ENCODE peak calls at places on chromosomes 4 and X, in four cellular contexts. X is dorsolateral prefrontal cortex, R is spleen, H is astrocyte. S is an unnamed sample. For H3K27me3, the result is how much of the 10 kb centered on the place peaks cover.

GRCh38 chrX:155216940-155217450 is 735 bp downstream of the VBP1 start:
- DNase-seq in X (no peak), H (peak), R (no peak), S (no peak)

GRCh38 chr4:157220026-157220881 is at the start of gene GRIA2:
- DNase-seq in H (peak), R (peak), X (peak), S (peak)

GRCh38 chr4:159451006-159451405 is 348.1 kb downstream of the RAPGEF2 start:
- DNase-seq in R (no peak), H (peak), X (no peak), S (no peak)

GRCh38 chrX:68504237-68504636 is 5.4 kb downstream of the YIPF6 start:
- DNase-seq in X (no peak), H (peak), R (no peak), S (no peak)

GRCh38 chr4:13160906-13161305 is 323.2 kb downstream of the RAB28 start:
- DNase-seq in X (no peak), H (peak), R (no peak), S (no peak)

GRCh38 chr4:188092824-188093223 is 16.6 kb downstream of the TRIML2 start:
- DNase-seq in X (no peak), R (no peak), H (no peak), S (no peak)

GRCh38 chr4:143085224-143085623 is 99.5 kb upstream of the USP38 start:
- DNase-seq in H (no peak), R (no peak), X (no peak), S (no peak)

GRCh38 chr4:10181745-10182445 is 65.3 kb upstream of the WDR1 start:
- DNase-seq in R (no peak), H (no peak), X (no peak), S (no peak)

GRCh38 chr4:107519057-107519456 is 201.0 kb downstream of the PAPSS1 start:
- DNase-seq in H (no peak), R (no peak), X (no peak), S (no peak)

GRCh38 chr4:10808591-10808990 is 124.0 kb upstream of the CLNK start:
- DNase-seq in H (peak), X (peak), R (no peak), S (no peak)

GRCh38 chrX:154321624-154322023 is 26.0 kb downstream of the TKTL1 start:
- DNase-seq in X (no peak), R (peak), H (no peak), S (no peak)

GRCh38 chr4:42282081-42282901 is 115.0 kb upstream of the SHISA3 start:
- DNase-seq in X (peak), H (peak), R (no peak), S (no peak)

GRCh38 chr4:42284030-42284429 is 113.3 kb upstream of the SHISA3 start:
- DNase-seq in H (no peak), X (no peak), R (no peak), S (no peak)

GRCh38 chr4:42278709-42279324 is 118.5 kb upstream of the SHISA3 start:
- DNase-seq in H (no peak), R (no peak), X (no peak), S (no peak)

GRCh38 chr4:42280327-42281095 is 116.8 kb upstream of the SHISA3 start:
- DNase-seq in X (no peak), R (no peak), H (no peak), S (no peak)

DNA sequence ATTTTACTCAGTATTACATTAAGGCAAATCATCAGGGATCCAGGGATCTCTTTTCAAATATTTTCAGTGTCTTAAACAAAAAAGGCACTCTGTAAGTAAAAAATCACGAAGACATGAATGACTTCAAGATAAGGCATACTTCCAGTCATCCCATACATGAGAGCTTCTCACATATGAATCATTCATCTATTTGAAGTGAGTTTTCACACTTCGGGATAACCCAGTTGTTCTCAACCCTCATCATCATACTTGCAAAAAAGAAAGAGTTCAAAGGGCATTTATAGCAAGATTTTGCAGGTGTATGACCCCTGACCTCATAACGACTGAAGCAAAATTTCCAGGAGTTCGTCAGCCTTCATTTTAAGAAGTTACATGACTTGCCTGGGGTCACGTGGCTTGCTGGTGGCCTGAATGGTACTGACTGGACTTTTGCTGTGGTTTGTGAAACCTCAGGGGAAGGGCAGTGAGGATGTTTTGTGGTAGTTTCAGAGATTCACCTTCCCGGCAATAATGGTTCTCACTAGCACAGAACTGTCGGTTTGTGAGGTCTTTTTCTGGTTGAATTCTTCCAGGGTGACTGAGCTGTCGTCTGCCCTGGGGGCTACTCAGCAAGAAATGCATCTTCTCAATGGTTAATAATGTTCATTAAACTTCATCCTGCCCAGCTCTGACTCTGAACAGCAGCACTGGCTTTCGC is 115.8 kb upstream of the SHISA3 start:
- DNase-seq in X (no peak), H (no peak), R (no peak), S (no peak)
- TF ChIP-seq CTCF in X (no peak), H (no peak), R (no peak), S (no peak)

DNA sequence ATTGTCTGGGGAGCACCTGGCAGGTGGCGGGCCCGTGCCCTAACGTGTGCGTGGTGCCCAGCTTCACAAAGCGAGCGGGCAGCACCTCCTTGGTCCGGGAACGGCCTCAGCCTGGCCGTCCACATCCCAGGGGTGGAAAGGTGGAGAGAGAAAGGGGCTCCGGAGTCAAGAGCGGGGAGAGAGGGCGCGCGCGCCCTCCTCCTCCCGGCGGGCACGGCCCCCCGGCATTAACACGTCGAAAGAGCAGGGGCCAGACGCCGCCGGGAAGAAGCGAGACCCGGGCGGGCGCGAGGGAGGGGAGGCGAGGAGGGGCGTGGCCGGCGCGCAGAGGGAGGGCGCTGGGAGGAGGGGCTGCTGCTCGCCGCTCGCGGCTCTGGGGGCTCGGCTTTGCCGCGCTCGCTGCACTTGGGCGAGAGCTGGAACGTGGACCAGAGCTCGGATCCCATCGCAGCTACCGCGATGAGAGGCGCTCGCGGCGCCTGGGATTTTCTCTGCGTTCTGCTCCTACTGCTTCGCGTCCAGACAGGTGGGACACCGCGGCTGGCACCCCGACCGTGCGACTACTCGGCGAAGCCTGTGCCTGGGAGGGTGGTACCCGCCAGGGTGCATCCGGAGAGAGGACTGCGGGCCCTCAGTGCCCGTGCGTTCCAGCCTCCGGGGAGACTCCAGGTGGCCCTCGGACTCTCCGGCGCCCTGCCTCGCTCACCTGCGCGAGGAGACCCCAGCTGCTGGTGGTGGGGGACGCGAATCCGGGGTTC is at the start of gene KIT:
- DNase-seq in R (peak), X (no peak), H (no peak), S (peak)
- H3K27me3 ChIP-seq in R (half or more), X (under half), H (under half), S (under half)

GRCh38 chr4:4693755-4694295 is 152.0 kb upstream of the STX18 start:
- DNase-seq in X (no peak), H (no peak), R (no peak), S (no peak)

GRCh38 chr4:4693258-4693657 is 151.4 kb upstream of the STX18 start:
- DNase-seq in H (peak), R (no peak), X (no peak), S (no peak)

GRCh38 chr4:4695497-4695896 is 153.6 kb upstream of the STX18 start:
- DNase-seq in X (no peak), H (no peak), R (no peak), S (no peak)

GRCh38 chr4:4694812-4695211 is 153.0 kb upstream of the STX18 start:
- DNase-seq in X (no peak), R (no peak), H (no peak), S (no peak)

DNA sequence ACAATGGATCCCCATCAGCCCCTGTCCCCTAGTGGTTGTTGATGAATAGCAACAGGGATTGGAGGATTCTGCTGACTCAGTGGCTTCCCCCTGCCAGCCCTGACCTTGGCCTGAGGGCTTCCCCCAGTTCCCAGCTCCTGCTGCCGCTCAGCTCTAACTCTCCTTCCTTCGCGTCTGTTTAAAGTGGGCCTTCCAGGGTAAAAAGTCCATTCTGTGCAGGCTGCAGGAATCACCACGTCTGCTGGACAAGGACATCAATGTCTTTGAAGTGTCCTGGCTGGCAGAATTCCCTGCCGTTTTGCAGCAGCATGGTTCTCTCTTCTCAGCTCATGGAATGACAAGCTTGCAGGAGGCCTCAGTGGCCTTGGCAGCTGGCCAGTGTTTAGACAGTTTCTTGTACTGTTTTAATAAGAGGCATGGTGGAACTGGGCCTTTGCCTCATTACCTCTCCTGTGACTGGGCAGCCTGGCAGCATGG is 152.5 kb upstream of the STX18 start:
- DNase-seq in X (peak), H (no peak), R (no peak), S (no peak)
- TF ChIP-seq CTCF in X (no peak), H (no peak), R (no peak), S (no peak)

GRCh38 chrX:20330545-20330944 is 63.8 kb upstream of the RPS6KA3 start:
- DNase-seq in R (no peak), H (no peak), X (no peak), S (no peak)
- H3K27me3 ChIP-seq in R (under half), H (under half), X (under half), S (under half)

GRCh38 chrX:139691493-139691842 is 16.5 kb downstream of the MCF2 start:
- DNase-seq in H (no peak), R (peak), X (no peak), S (no peak)

GRCh38 chrX:139692908-139693307 is 15.1 kb downstream of the MCF2 start:
- DNase-seq in X (no peak), R (no peak), H (no peak), S (no peak)

GRCh38 chrX:139692506-139692849 is 15.5 kb downstream of the MCF2 start:
- DNase-seq in R (no peak), H (no peak), X (no peak), S (no peak)

DNA sequence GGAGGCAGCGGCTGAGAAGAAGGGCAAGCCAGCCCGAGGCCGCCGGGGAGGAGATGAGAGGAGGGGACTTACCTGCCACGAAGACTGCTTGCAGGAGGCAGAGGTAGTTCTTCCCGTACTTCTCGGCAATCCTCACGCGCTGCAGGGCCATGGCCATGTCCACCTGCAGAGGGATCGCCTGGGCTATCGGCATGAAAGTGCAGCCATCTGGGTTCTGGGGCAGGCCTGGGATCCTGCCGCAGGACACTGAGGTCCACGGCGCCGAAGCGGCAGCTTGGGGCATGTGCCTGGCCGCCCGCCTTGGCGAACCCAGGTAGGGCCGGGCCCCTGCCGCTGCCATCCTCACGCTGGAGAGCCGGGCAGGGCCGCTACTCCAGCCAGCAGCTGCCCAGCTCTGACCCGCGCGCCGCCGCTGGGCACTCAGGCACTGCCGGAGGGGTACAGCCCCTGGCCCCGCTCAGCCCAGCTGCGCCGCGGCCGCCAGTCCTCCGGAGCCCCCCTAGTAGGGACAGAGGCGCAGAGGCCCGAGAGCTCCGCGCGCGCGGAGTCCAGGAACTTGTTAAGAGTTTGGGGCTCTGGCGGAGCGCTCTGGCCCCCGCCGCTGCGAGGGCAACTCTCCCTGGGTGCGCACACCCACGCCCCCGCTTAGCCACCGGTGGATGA is 16.0 kb downstream of the MCF2 start:
- DNase-seq in X (no peak), H (no peak), R (peak), S (no peak)
- TF ChIP-seq CTCF in X (no peak), H (no peak), R (no peak), S (no peak)

GRCh38 chrX:137568741-137569469 is 3.0 kb downstream of the ZIC3 start:
- DNase-seq in X (no peak), R (no peak), H (no peak), S (no peak)
- H3K27me3 ChIP-seq in X (half or more), R (half or more), H (under half), S (under half)

GRCh38 chr4:69894706-69895105 is 34.8 kb upstream of the SULT1E1 start:
- DNase-seq in H (no peak), R (no peak), X (no peak), S (no peak)

GRCh38 chr4:69894221-69894620 is 34.3 kb upstream of the SULT1E1 start:
- DNase-seq in H (no peak), X (no peak), R (no peak), S (no peak)

DNA sequence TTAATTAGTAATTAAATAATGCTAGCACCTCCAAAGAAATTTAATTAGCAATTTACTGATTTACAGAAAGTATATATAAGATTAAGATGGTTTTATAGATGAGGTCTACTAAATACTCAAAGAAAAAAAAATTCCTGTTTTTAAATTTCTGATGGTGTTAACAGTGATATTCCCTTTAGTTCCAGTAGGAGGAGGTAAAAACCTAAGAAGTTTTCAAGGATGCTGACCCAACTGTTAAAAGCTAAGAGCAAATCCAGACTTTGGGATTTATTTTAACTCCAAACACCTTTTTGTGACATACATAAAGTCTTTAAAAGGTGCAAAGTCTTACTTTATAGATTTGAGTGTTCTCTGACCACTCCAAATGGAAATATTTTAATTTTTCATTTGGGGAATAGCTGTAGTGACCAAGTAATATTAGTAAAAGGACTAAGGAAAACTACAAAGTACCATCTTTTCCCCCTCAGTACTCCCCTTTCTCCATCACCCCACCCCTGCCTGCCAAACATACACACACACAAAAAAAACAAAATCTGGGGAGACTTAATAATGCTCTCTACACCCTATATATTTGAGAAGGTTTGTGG is 34.2 kb upstream of the CSN1S1 start:
- DNase-seq in R (no peak), H (no peak), X (no peak), S (no peak)
- TF ChIP-seq CTCF in R (no peak), H (peak), X (peak), S (peak)

S was measured in breast epithelium.